ENCODE peak calls at places on chromosomes 7 and 10, in nine cellular contexts. K is uterus, Y is HCT116, N is suprapubic skin, X is IMR-90, W is tibial nerve, H is H1, F is Peyer's patch, G is stomach. P is an unnamed sample.

GRCh38 chr7:127791790-127792189 is 139.8 kb downstream of the SND1 start:
- DNase-seq in K (no peak), Y (no peak), N (no peak), X (peak; percentile 59), W (no peak), H (no peak), F (no peak), G (no peak), P (no peak)

GRCh38 chr10:3882855-3883254 is 97.8 kb upstream of the KLF6 start:
- DNase-seq in K (no peak), Y (no peak), N (no peak), X (no peak), W (no peak), H (no peak), F (peak; percentile 28), G (no peak), P (no peak)

GRCh38 chr10:968546-969199 is 19.6 kb upstream of the GTPBP4 start:
- DNase-seq in K (no peak), Y (no peak), N (peak; percentile 17), X (no peak), W (no peak), H (no peak), F (peak; percentile 33), G (peak; percentile 37), P (no peak)

GRCh38 chr10:27529010-27529783 is 25.1 kb downstream of the RAB18 start:
- DNase-seq in K (no peak), Y (no peak), N (no peak), X (peak; percentile 31), W (no peak), H (no peak), F (no peak), G (no peak), P (no peak)

GRCh38 chr7:34842782-34843181 is 184.8 kb downstream of the NPSR1 start:
- DNase-seq in K (no peak), Y (no peak), N (no peak), X (no peak), W (no peak), H (no peak), F (no peak), G (no peak), P (no peak)

GRCh38 chr7:6495597-6496262 is 48.0 kb upstream of the DAGLB start:
- DNase-seq in K (no peak), Y (no peak), N (no peak), X (peak; percentile 45), W (no peak), H (no peak), F (no peak), G (no peak), P (no peak)

GRCh38 chr7:79722217-79722616 is 268.8 kb upstream of the MAGI2 start:
- DNase-seq in K (no peak), Y (no peak), N (no peak), X (no peak), W (no peak), H (no peak), F (no peak), G (no peak), P (no peak)

GRCh38 chr10:129531195-129531968 is 64.3 kb downstream of the MGMT start:
- DNase-seq in K (no peak), Y (peak; percentile 7), N (no peak), X (peak; percentile 56), W (no peak), H (no peak), F (no peak), G (no peak), P (no peak)

GRCh38 chr10:49174926-49175500 is 13.2 kb downstream of the TMEM273 start:
- DNase-seq in K (no peak), Y (no peak), N (no peak), X (no peak), W (no peak), H (no peak), F (no peak), G (no peak), P (no peak)

GRCh38 chr7:148527717-148528168 is 62.8 kb upstream of the C7orf33 start:
- DNase-seq in K (peak; percentile 32), Y (peak; percentile 88), N (peak; percentile 75), X (peak; percentile 71), W (peak; percentile 66), H (peak; percentile 65), F (peak; percentile 94), G (peak; percentile 81), P (peak; percentile 69)

GRCh38 chr7:101924171-101924570 is 106.7 kb downstream of the CUX1 start:
- DNase-seq in K (peak; percentile 86), Y (peak; percentile 66), N (no peak), X (peak; percentile 86), W (no peak), H (no peak), F (no peak), G (no peak), P (no peak)

GRCh38 chr7:138247081-138247480 is 170.8 kb downstream of the AKR1D1 start:
- DNase-seq in K (no peak), Y (no peak), N (no peak), X (no peak), W (no peak), H (no peak), F (no peak), G (no peak), P (no peak)

GRCh38 chr10:84076540-84077195 is 62.6 kb upstream of the GHITM start:
- DNase-seq in K (peak; percentile 28), Y (no peak), N (no peak), X (peak; percentile 18), W (no peak), H (no peak), F (no peak), G (no peak), P (no peak)

GRCh38 chr10:132113766-132114365 is 48.1 kb downstream of the JAKMIP3 start:
- DNase-seq in K (peak; percentile 1), Y (no peak), N (no peak), X (no peak), W (no peak), H (no peak), F (peak; percentile 27), G (peak; percentile 16), P (peak; percentile 35)

GRCh38 chr10:14254368-14254767 is 76.4 kb downstream of the FRMD4A start:
- DNase-seq in K (no peak), Y (no peak), N (no peak), X (no peak), W (no peak), H (no peak), F (no peak), G (no peak), P (no peak)

GRCh38 chr7:53800746-53801145 is 741.4 kb upstream of the VSTM2A start:
- DNase-seq in K (no peak), Y (no peak), N (no peak), X (no peak), W (no peak), H (no peak), F (no peak), G (no peak), P (no peak)

GRCh38 chr10:63738410-63738809 is 217.2 kb downstream of the REEP3 start:
- DNase-seq in K (no peak), Y (peak; percentile 27), N (no peak), X (peak; percentile 59), W (no peak), H (no peak), F (peak; percentile 82), G (no peak), P (no peak)

GRCh38 chr10:91034042-91034441 is 113.2 kb upstream of the ANKRD1 start:
- DNase-seq in K (no peak), Y (no peak), N (no peak), X (no peak), W (no peak), H (no peak), F (no peak), G (no peak), P (no peak)

DNA sequence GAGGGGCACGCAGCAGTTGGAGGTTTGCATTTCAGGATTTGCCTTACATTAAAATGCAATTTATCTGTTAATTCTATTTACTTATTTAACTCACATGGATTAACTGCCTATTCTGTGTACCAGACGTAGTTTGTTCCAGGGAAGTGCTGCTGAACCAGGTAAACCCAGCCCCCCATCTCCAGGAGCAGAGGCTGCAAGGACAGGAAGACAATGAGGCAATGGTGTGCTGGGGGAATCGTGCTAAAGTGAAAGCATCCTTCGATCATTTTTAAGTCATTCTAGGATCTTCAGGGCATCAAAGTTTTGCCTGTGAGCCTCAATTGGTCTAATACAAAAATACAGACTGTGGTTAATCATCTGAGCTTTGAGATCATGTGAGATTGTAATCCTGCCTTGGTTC is 166.4 kb downstream of the DNAJB6 start:
- DNase-seq in K (no peak), Y (no peak), N (no peak), X (no peak), W (no peak), H (no peak), F (no peak), G (peak; percentile 3), P (no peak)
- H3K4me3 ChIP-seq in K (no peak overlapping the region), Y (no peak overlapping the region), N (no peak overlapping the region), X (no peak overlapping the region), W (no peak overlapping the region), H (no peak overlapping the region), F (peak overlapping the region; percentile 6), G (no peak overlapping the region), P (no peak overlapping the region)

GRCh38 chr10:120979435-120980315 is 128.5 kb downstream of the WDR11 start:
- DNase-seq in K (peak; percentile 66), Y (peak; percentile 62), N (no peak), X (no peak), W (no peak), H (no peak), F (peak; percentile 72), G (peak; percentile 78), P (peak; percentile 68)
- TF ChIP-seq POLR2A in K (peak; percentile 30), Y (no peak), N (no peak), X (no peak), W (no peak), H (no peak), F (no peak), G (no peak), P (no peak)

DNA sequence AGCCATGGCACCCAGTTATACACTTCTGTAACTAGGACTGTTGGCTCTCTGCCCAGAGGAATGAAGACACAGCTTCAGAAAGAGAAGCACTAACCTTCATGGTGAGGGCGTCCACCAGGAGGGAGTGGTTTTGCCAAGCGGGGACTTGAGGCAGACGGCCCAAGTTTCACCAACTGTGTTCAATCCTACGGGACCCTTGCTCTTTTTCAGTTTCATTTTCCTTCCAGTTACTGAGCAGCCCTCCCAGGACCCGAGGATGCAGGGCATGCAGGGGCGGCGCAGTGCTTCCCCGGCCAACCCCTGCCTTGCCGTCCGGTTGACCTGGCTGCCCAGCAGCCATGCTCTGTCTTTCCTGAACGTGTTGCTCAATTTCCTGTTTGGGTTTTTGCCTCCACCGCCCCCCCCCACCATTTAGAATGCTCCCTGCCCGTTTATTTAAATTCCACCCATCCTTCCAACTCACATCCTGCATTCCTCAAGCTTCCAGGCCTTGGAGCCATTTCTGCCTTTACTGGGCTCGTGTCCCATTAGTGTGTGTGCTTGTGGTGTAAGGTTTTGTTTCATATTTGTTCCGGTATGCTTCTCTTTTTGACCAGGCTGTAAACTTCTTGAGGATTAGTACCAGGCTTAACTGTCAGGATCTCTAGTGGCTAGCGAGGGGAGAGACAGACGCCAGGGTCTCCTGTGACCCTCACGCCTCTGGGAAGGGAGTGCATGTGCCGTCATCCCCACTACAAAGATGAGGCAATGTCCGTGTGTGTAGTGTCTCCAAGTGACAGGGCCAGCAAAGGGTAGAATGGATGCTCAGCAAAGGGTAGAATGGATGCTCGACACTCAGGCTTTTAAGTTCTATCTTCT is 31.6 kb downstream of the IL15RA start:
- DNase-seq in K (peak; percentile 86), Y (no peak), N (peak; percentile 83), X (peak; percentile 97), W (peak; percentile 62), H (no peak), F (peak; percentile 67), G (peak; percentile 35), P (peak; percentile 89)
- H3K4me3 ChIP-seq in K (peak overlapping the region; percentile 7), Y (no peak overlapping the region), N (peak overlapping the region; percentile 29), X (peak overlapping the region; percentile 4), W (peak overlapping the region; percentile 33), H (no peak overlapping the region), F (no peak overlapping the region), G (peak overlapping the region; percentile 40), P (peak overlapping the region; percentile 40)

GRCh38 chr7:22939842-22940241 is 74.1 kb downstream of the HYCC1 start:
- DNase-seq in K (no peak), Y (no peak), N (no peak), X (no peak), W (no peak), H (no peak), F (no peak), G (no peak), P (no peak)
- TF ChIP-seq POLR2A in K (no peak), Y (no peak), N (no peak), X (no peak), W (no peak), H (no peak), F (no peak), G (no peak), P (no peak)

P was measured in breast epithelium.